ENCODE peak calls at places on chromosomes 6 and 20, in six cellular contexts. L is IMR-90, N is mesenchymal stem cell, D is H1, B is H9, I is trophoblast cell. P is an unnamed sample.

GRCh38 chr20:17636523-17637412 is 45.3 kb downstream of the RRBP1 start:
- DNase-seq in I (no peak), L (no peak), N (no peak), D (no peak), B (peak; percentile 80), P (peak; percentile 62)

GRCh38 chr6:64483956-64484499 is 848.4 kb downstream of the PHF3 start:
- DNase-seq in L (no peak), N (no peak), I (no peak), B (no peak), D (no peak), P (no peak)

GRCh38 chr20:50267041-50267865 is 76.6 kb downstream of the CEBPB start:
- DNase-seq in N (no peak), B (peak; percentile 64), I (peak; percentile 42), D (peak; percentile 72), L (peak; percentile 36), P (no peak)

GRCh38 chr6:138692978-138693909 is 80.3 kb upstream of the CCDC28A start:
- DNase-seq in D (peak; percentile 81), B (peak; percentile 79), L (peak; percentile 57), N (peak; percentile 75), I (peak; percentile 80), P (peak; percentile 65)

GRCh38 chr6:113449051-113449450 is 408.1 kb upstream of the MARCKS start:
- DNase-seq in B (no peak), L (peak; percentile 76), N (no peak), I (no peak), D (no peak), P (no peak)

GRCh38 chr20:58583586-58583985 is 67.5 kb upstream of the STX16 start:
- DNase-seq in B (no peak), I (no peak), N (no peak), D (no peak), L (no peak), P (no peak)

GRCh38 chr6:28856617-28857000 is 67.2 kb downstream of the TRIM27 start:
- DNase-seq in D (no peak), B (no peak), L (no peak), N (no peak), I (no peak), P (no peak)

GRCh38 chr6:161008245-161008644 is 16.7 kb downstream of the MAP3K4 start:
- DNase-seq in D (no peak), L (no peak), B (no peak), I (no peak), N (no peak), P (no peak)

GRCh38 chr6:15839969-15840541 is 177.2 kb upstream of the DTNBP1 start:
- DNase-seq in B (no peak), D (no peak), L (no peak), I (no peak), N (no peak), P (no peak)

GRCh38 chr6:136920216-136920857 is 1.8 kb upstream of the SLC35D3 start:
- DNase-seq in D (no peak), N (no peak), I (no peak), B (no peak), L (no peak), P (no peak)

GRCh38 chr20:59307270-59307669 is 6.9 kb downstream of the EDN3 start:
- DNase-seq in I (no peak), B (no peak), N (no peak), D (no peak), L (no peak), P (no peak)

GRCh38 chr6:161462148-161462547 is 188.3 kb upstream of the AGPAT4 start:
- DNase-seq in B (no peak), D (no peak), L (no peak), I (peak; percentile 65), N (no peak), P (no peak)

GRCh38 chr6:40759259-40759658 is 172.1 kb upstream of the LRFN2 start:
- DNase-seq in N (no peak), L (no peak), B (no peak), I (no peak), D (no peak), P (no peak)

GRCh38 chr20:44701116-44701865 is 13.9 kb upstream of the CCN5 start:
- DNase-seq in N (peak; percentile 44), I (no peak), L (peak; percentile 19), D (peak; percentile 64), B (peak; percentile 77), P (no peak)

GRCh38 chr20:31894980-31895675 is 24.7 kb downstream of the TTLL9 start:
- DNase-seq in L (peak; percentile 49), D (no peak), B (peak; percentile 62), N (peak; percentile 71), I (peak; percentile 49), P (no peak)

GRCh38 chr20:33697129-33697528 is 10.9 kb upstream of the E2F1 start:
- DNase-seq in D (no peak), N (no peak), I (no peak), L (peak; percentile 44), B (no peak), P (no peak)

GRCh38 chr6:48511382-48511781 is 400.4 kb upstream of the PTCHD4 start:
- DNase-seq in L (no peak), B (no peak), I (no peak), D (no peak), N (no peak), P (no peak)

GRCh38 chr20:10761232-10761631 is 87.4 kb upstream of the JAG1 start:
- DNase-seq in I (peak; percentile 46), N (no peak), B (no peak), L (peak; percentile 89), D (no peak), P (no peak)

GRCh38 chr20:41119593-41120561 is 17.5 kb upstream of the PLCG1 start:
- DNase-seq in N (no peak), I (peak; percentile 32), B (no peak), L (no peak), D (no peak), P (no peak)

GRCh38 chr6:127302728-127303675 is 36.3 kb downstream of the RNF146 start:
- DNase-seq in D (no peak), B (no peak), N (peak; percentile 50), I (peak; percentile 74), L (peak; percentile 48), P (no peak)

GRCh38 chr20:42277203-42277602 is 659.0 kb upstream of the CHD6 start:
- DNase-seq in D (no peak), N (no peak), I (no peak), B (no peak), L (no peak), P (no peak)

GRCh38 chr20:24588047-24588635 is 118.7 kb downstream of the SYNDIG1 start:
- DNase-seq in N (no peak), B (no peak), I (no peak), D (no peak), L (no peak), P (no peak)

GRCh38 chr6:144296973-144297372 is 11.8 kb downstream of the UTRN start:
- DNase-seq in L (no peak), D (no peak), I (no peak), B (no peak), N (no peak), P (no peak)

GRCh38 chr20:50613438-50614169 is 77.7 kb downstream of the RIPOR3 start:
- DNase-seq in D (no peak), N (no peak), B (no peak), I (no peak), L (no peak), P (no peak)

GRCh38 chr20:14245368-14245970 is 91.9 kb downstream of the FLRT3 start:
- DNase-seq in L (peak; percentile 35), B (no peak), D (no peak), N (peak; percentile 8), I (peak; percentile 1), P (no peak)

GRCh38 chr6:42690872-42691271 is 31.5 kb downstream of the PRPH2 start:
- DNase-seq in D (no peak), L (no peak), B (no peak), I (no peak), N (no peak), P (no peak)
- H3K9ac ChIP-seq in D (no peak overlapping the region), L (no peak overlapping the region), B (no peak overlapping the region), I (no peak overlapping the region), N (no peak overlapping the region), P (no peak overlapping the region)

DNA sequence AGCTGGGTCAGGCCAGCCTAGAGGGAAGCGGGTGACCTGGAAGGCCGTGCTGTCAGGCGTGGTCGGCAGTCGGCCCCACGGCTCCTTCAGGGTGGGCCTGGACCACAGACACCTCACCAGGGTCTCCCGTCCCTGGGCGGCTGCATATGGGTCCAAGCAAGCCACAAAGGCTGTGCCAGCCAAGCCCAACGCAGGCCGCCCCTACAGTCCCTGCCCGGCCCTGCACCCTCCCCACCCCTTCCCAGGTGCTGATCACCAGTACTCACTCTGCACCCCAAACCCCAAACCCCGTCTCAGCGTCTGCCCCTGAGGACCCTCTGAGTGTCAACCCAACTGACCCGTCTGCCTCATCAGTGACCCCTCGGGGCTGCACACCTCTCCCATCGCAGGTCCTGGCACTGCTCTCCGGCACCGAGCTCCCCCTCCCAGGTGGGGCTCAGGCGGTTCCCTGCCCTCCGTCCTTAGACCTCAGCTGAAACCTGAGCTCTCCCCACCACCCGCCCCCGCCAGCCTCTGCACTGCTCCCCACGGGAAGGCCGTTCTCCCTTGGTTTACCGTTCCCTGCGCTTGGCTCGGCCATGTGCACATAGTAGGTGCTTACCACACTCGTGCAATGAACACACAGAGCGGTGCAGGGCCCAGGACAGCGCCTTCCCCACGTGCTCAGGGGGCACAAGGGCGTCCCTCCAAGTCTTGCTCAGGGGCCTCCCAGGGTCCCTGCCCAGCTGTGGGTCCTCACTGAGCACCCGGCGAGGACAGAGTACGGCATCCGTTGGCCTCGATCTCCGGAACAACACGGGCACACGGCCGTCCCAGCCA is 1.4 kb upstream of the PPDPF start:
- DNase-seq in B (peak; percentile 41), N (no peak), D (peak; percentile 60), I (no peak), L (no peak), P (no peak)
- H3K18ac ChIP-seq in B (peak overlapping the region; percentile 39), N (peak overlapping the region; percentile 74), D (peak overlapping the region; percentile 71), I (no peak overlapping the region), L (peak overlapping the region; percentile 30), P (peak overlapping the region; percentile 97)

GRCh38 chr20:56018194-56018593 is 12.9 kb upstream of the CBLN4 start:
- DNase-seq in N (no peak), B (no peak), I (no peak), L (no peak), D (no peak), P (no peak)
- H3K9me3 ChIP-seq in N (peaks cover 7% of the 10 kb centered on the region), B (peaks cover 94% of the 10 kb centered on the region), I (peaks cover 4% of the 10 kb centered on the region), L (peaks cover 18% of the 10 kb centered on the region), D (peaks cover 68% of the 10 kb centered on the region), P (no peaks in the 10 kb centered on the region)

GRCh38 chr20:60816901-60817300 is 435.2 kb upstream of the CDH4 start:
- DNase-seq in B (no peak), I (no peak), D (no peak), L (no peak), N (no peak), P (no peak)

GRCh38 chr20:60812561-60812960 is 439.5 kb upstream of the CDH4 start:
- DNase-seq in L (no peak), N (no peak), I (no peak), D (no peak), B (no peak), P (no peak)

GRCh38 chr20:60815656-60816055 is 436.4 kb upstream of the CDH4 start:
- DNase-seq in D (no peak), N (no peak), B (no peak), L (no peak), I (no peak), P (no peak)

GRCh38 chr20:60810561-60810960 is 441.5 kb upstream of the CDH4 start:
- DNase-seq in D (no peak), I (no peak), N (no peak), L (no peak), B (no peak), P (no peak)

DNA sequence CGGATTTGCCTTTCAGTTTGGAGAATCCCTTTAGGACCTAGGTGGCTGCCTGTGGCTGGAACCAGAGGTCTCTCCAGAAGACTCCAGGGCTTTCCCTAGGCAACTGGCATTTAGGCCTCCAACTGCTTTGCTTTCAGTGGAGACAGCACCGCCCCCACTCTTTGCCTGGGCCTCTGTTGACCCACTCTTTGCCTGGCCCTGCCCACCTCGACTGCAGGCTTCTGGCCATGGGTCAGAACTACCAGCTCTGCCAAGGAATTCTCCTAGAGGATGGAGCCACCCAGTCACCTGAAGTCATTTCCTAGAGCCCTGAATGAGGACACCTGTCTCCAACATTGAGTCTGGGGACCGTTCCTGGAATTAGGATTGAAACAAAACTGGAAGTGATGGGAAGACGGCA is 439.0 kb upstream of the CDH4 start:
- DNase-seq in D (no peak), L (no peak), I (no peak), B (peak; percentile 11), N (no peak), P (no peak)
- H3K9ac ChIP-seq in D (no peak overlapping the region), L (no peak overlapping the region), I (no peak overlapping the region), B (no peak overlapping the region), N (no peak overlapping the region), P (no peak overlapping the region)